ENCODE peak calls at places on chromosomes 16 and 17, in six cellular contexts. N is left lung, K is ovary, U is IMR-90, F is GM23338, W is right lobe of liver. X is an unnamed sample.
A peak's percentile ranks its signal among the peaks of the same experiment; 100 is the strongest.

GRCh38 chr17:75908201-75908600 is 3.5 kb upstream of the MRPL38 start:
- DNase-seq in U (no peak), W (no peak), F (no peak), N (no peak), K (no peak), X (no peak)

GRCh38 chr16:51147776-51148673 is 3.0 kb downstream of the SALL1 start:
- DNase-seq in U (no peak), K (no peak), F (no peak), N (no peak), W (no peak), X (no peak)

GRCh38 chr17:30376621-30377452 is 1.9 kb upstream of the CPD start:
- DNase-seq in K (peak; percentile 52), U (peak; percentile 87), W (no peak), N (no peak), F (no peak), X (peak; percentile 47)

GRCh38 chr17:79118924-79119323 is 44.3 kb downstream of the ENGASE start:
- DNase-seq in K (no peak), W (no peak), N (no peak), F (no peak), U (no peak), X (no peak)

GRCh38 chr17:45791935-45792334 is 7.8 kb downstream of the CRHR1 start:
- DNase-seq in U (no peak), N (peak; percentile 71), K (no peak), W (no peak), F (no peak), X (no peak)

GRCh38 chr16:19810817-19811731 is 73.6 kb downstream of the GPRC5B start:
- DNase-seq in K (no peak), F (no peak), U (peak; percentile 95), N (no peak), W (no peak), X (no peak)

GRCh38 chr17:75404223-75404738 is 1.2 kb downstream of the GRB2 start:
- DNase-seq in N (no peak), W (peak; percentile 62), F (peak; percentile 94), U (peak; percentile 83), K (peak; percentile 67), X (peak; percentile 44)

GRCh38 chr16:87316450-87316922 is 706 bp downstream of the C16orf95 start:
- DNase-seq in F (no peak), K (no peak), N (no peak), U (no peak), W (no peak), X (no peak)

GRCh38 chr16:89707695-89708094 is 6.2 kb upstream of the SPATA2L start:
- DNase-seq in K (no peak), W (no peak), N (no peak), F (no peak), U (no peak), X (no peak)

GRCh38 chr16:70348991-70349390 is 2.3 kb downstream of the DDX19A start:
- DNase-seq in K (no peak), W (no peak), F (no peak), U (no peak), N (no peak), X (no peak)

GRCh38 chr17:64133546-64134215 is 3.7 kb upstream of the ERN1 start:
- DNase-seq in F (peak; percentile 83), W (no peak), U (peak; percentile 70), K (no peak), N (no peak), X (peak; percentile 44)

GRCh38 chr17:50689956-50690886 is 17.5 kb downstream of the ANKRD40 start:
- DNase-seq in K (no peak), F (peak; percentile 49), U (no peak), W (no peak), N (no peak), X (no peak)

GRCh38 chr17:10372906-10373305 is at the start of gene MYH13:
- DNase-seq in U (no peak), K (no peak), N (no peak), F (no peak), W (no peak), X (no peak)

GRCh38 chr16:76943936-76944335 is 247.1 kb upstream of the MON1B start:
- DNase-seq in F (no peak), N (no peak), K (no peak), W (no peak), U (no peak), X (no peak)

GRCh38 chr16:57866529-57866918 is 64.2 kb upstream of the KIFC3 start:
- DNase-seq in K (no peak), N (no peak), U (no peak), F (no peak), W (no peak), X (no peak)

GRCh38 chr17:78497115-78497540 is 80.1 kb downstream of the DNAH17 start:
- DNase-seq in K (peak; percentile 51), W (peak; percentile 77), N (no peak), U (peak; percentile 72), F (peak; percentile 91), X (no peak)

GRCh38 chr16:77763994-77764393 is 24.4 kb upstream of the VAT1L start:
- DNase-seq in U (no peak), N (no peak), K (no peak), W (no peak), F (no peak), X (no peak)

GRCh38 chr16:56401482-56401881 is 23.9 kb downstream of the AMFR start:
- DNase-seq in N (no peak), W (no peak), K (no peak), U (no peak), F (peak; percentile 66), X (no peak)

GRCh38 chr17:44970136-44970737 is 2.1 kb upstream of the C1QL1 start:
- DNase-seq in N (no peak), U (no peak), F (peak; percentile 76), W (no peak), K (peak; percentile 60), X (peak; percentile 29)

GRCh38 chr17:63406689-63407330 is 39.3 kb downstream of the CYB561 start:
- DNase-seq in K (peak; percentile 79), F (peak; percentile 96), W (no peak), U (peak; percentile 97), N (no peak), X (peak; percentile 33)

GRCh38 chr17:34368455-34369195 is 5.6 kb upstream of the CCL1 start:
- DNase-seq in K (no peak), W (peak; percentile 80), N (no peak), U (no peak), F (no peak), X (no peak)

GRCh38 chr17:30415491-30415890 is 36.8 kb downstream of the CPD start:
- DNase-seq in N (no peak), K (no peak), W (no peak), U (peak; percentile 25), F (no peak), X (no peak)

GRCh38 chr17:5080591-5080990 is 2.3 kb downstream of the ZFP3 start:
- DNase-seq in F (no peak), U (no peak), K (no peak), N (no peak), W (no peak), X (no peak)

GRCh38 chr17:57553991-57554825 is 190.9 kb downstream of the CCDC182 start:
- DNase-seq in W (no peak), N (peak; percentile 24), F (peak; percentile 90), K (peak; percentile 74), U (peak; percentile 43), X (no peak)

DNA sequence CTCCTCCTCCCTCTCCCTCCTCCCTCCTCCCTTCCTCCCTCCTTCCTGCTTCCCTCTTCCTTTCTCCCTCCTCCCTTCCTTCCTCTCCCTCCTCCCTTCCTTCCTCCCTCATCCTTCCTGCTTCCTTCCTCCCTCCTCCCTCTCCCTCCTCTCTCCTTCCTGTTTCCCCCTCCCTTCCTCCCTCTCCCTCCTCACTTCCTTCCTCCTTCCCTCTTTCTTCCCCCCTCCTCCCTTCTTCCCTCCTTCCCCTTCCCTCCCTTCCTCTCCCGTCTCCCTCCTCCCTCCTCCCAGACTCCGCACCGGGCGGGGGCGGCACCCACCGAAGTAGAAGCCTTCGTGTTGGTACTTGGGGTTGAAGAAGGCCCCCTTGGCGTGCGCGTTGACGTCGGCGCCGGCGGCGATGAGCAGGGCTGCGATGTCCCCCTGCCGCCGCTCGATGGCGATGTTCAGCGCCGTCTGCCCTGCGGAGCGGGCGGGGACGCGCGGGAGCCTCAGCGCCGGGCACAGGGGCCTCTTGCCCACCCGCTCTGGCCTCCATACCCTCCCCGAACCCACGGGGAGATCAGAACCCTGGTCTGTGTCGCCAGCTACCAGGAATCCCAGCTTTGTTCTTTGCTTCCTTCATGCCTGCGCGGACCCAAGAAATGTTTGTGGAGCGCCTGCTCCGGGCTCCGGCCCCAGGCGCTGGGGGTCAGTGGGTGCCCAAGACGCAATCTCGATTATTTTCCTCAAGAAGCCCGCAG is 22.2 kb downstream of the TRPV3 start:
- DNase-seq in N (no peak), F (peak; percentile 91), W (peak; percentile 57), K (peak; percentile 68), U (peak; percentile 62), X (peak; percentile 84)
- TF ChIP-seq CTCF in N (peak; percentile 45), F (peak; percentile 67), W (peak; percentile 60), K (peak; percentile 65), U (peak; percentile 71), X (peak; percentile 41)

DNA sequence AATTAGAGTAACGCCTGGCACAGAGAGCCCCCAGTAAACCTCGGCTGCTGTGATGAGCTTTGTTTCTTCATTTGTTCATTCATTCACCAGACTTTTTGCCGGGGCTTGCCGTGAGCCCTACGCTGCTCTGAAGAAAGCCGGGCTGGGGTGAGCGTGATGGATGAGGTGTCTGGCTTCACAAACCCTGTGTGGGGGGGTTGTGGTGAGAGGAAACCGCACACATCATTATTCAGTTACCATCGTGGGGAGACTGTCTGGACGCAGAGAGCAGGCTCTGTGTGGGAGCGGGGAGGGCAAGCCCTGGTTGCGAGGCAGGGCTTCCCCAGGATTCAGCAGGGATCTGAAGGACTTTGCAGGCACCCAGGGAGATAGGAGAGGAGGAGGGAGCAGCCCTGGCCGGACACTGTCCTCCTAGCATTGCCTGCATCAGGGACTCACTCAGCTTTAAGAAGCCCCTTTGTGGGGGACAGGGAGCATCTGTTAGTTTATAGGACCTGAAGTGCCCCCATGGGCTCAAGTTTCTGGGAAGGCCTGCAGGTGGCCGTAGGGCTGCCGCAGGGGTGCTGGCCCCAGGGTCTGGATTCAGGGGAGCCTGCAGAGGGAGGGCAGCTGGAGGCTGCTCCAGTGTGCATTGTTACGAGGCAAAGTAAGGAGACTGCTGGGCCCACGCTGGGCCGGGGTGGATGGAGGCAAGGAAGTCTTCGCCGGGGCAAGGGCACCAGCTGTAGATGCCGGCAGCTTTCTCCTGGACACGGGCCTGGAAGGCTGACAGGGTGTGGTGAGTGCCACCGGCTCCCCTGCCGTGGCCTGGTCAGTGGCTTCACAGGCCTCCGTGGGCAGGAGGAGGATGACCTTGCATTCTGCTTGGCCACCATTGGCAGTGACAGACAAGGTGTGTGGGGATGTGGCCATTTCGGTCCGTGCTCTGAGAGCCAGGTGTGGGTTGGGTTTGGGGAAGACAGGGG is 334.5 kb downstream of the SEC14L1 start:
- DNase-seq in K (no peak), U (peak; percentile 95), F (no peak), N (peak; percentile 71), W (no peak), X (no peak)
- H3K4me3 ChIP-seq in K (no peak overlapping the region), U (no peak overlapping the region), F (no peak overlapping the region), N (no peak overlapping the region), W (no peak overlapping the region), X (no peak overlapping the region)

DNA sequence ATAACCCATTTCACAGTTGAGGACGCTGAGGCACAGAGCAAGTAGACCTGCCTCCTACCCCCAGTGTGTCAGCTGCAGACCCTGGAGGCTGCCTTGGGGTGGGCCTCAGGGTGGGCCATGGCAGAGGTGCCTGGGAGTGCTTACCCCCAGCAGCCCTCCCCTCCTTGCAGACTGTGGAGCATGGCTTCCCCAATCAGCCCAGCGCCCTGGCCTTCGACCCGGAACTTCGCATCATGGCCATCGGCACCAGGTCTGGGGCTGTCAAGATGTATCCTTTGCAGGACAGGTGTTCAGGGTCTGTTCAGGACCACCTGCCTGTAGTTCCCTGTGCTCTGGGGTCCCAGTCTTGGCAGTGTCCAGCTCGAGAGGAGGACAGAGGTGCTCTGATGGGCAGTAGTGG is 4.3 kb downstream of the LLGL1 start:
- DNase-seq in W (no peak), U (no peak), K (no peak), N (no peak), F (no peak), X (no peak)
- TF ChIP-seq CTCF in W (no peak), U (no peak), K (no peak), N (no peak), F (no peak), X (no peak)

GRCh38 chr16:14003119-14003570 is 68.0 kb upstream of the MRTFB start:
- DNase-seq in U (peak; percentile 72), W (no peak), K (peak; percentile 61), F (peak; percentile 83), N (peak; percentile 75), X (no peak)
- H3K4me3 ChIP-seq in U (peak overlapping the region; percentile 15), W (no peak overlapping the region), K (peak overlapping the region; percentile 35), F (peak overlapping the region; percentile 42), N (peak overlapping the region; percentile 13), X (no peak overlapping the region)

X was measured in GM06990.